ENCODE peak calls at places on chromosomes 11 and 22, in six cellular contexts. One of them, this sample, is unnamed.

GRCh38 chr22:24401824-24402434 is 25.5 kb upstream of the ADORA2A start:
- DNase-seq in NCI-H1930: no peak
- DNase-seq in ELR: no peak
- DNase-seq in activated T-helper 1 cell treated with Interleukin-2 at 50 U/mL for 16 hours: no peak
- DNase-seq in AG10803: no peak
- DNase-seq in LoVo: no peak
- DNase-seq in this sample: no peak

GRCh38 chr11:17730608-17731462 is 3.7 kb upstream of the KCNC1 start:
- DNase-seq in ELR: peak
- DNase-seq in NCI-H1930: peak
- DNase-seq in AG10803: peak
- DNase-seq in activated T-helper 1 cell treated with Interleukin-2 at 50 U/mL for 16 hours: peak
- DNase-seq in LoVo: peak
- DNase-seq in this sample: peak

GRCh38 chr11:113634940-113635575 is 71.0 kb downstream of the TMPRSS5 start:
- DNase-seq in ELR: no peak
- DNase-seq in AG10803: no peak
- DNase-seq in NCI-H1930: no peak
- DNase-seq in LoVo: no peak
- DNase-seq in activated T-helper 1 cell treated with Interleukin-2 at 50 U/mL for 16 hours: no peak
- DNase-seq in this sample: no peak

GRCh38 chr11:67034350-67034749 is 11.4 kb downstream of the SYT12 start:
- DNase-seq in activated T-helper 1 cell treated with Interleukin-2 at 50 U/mL for 16 hours: no peak
- DNase-seq in AG10803: no peak
- DNase-seq in LoVo: no peak
- DNase-seq in NCI-H1930: no peak
- DNase-seq in ELR: no peak
- DNase-seq in this sample: no peak

GRCh38 chr11:2898366-2899079 is 12.9 kb upstream of the CDKN1C start:
- DNase-seq in activated T-helper 1 cell treated with Interleukin-2 at 50 U/mL for 16 hours: peak
- DNase-seq in NCI-H1930: no peak
- DNase-seq in ELR: peak
- DNase-seq in LoVo: peak
- DNase-seq in AG10803: peak
- DNase-seq in this sample: peak

GRCh38 chr11:134125507-134125906 is 56.6 kb downstream of the JAM3 start:
- DNase-seq in activated T-helper 1 cell treated with Interleukin-2 at 50 U/mL for 16 hours: no peak
- DNase-seq in NCI-H1930: no peak
- DNase-seq in AG10803: no peak
- DNase-seq in ELR: peak
- DNase-seq in LoVo: no peak
- DNase-seq in this sample: no peak

GRCh38 chr22:41524809-41525449 is 19.3 kb downstream of the POLR3H start:
- DNase-seq in LoVo: no peak
- DNase-seq in activated T-helper 1 cell treated with Interleukin-2 at 50 U/mL for 16 hours: peak
- DNase-seq in NCI-H1930: no peak
- DNase-seq in AG10803: no peak
- DNase-seq in ELR: peak
- DNase-seq in this sample: no peak

GRCh38 chr11:14908214-14908880 is 16.3 kb upstream of the CYP2R1 start:
- DNase-seq in NCI-H1930: peak
- DNase-seq in activated T-helper 1 cell treated with Interleukin-2 at 50 U/mL for 16 hours: no peak
- DNase-seq in AG10803: peak
- DNase-seq in ELR: peak
- DNase-seq in LoVo: peak
- DNase-seq in this sample: peak

GRCh38 chr11:129388824-129389223 is 13.2 kb downstream of the BARX2 start:
- DNase-seq in LoVo: no peak
- DNase-seq in AG10803: no peak
- DNase-seq in activated T-helper 1 cell treated with Interleukin-2 at 50 U/mL for 16 hours: no peak
- DNase-seq in NCI-H1930: no peak
- DNase-seq in ELR: no peak
- DNase-seq in this sample: no peak

GRCh38 chr11:102546427-102546826 is 15.9 kb upstream of the MMP7 start:
- DNase-seq in LoVo: no peak
- DNase-seq in AG10803: no peak
- DNase-seq in ELR: no peak
- DNase-seq in NCI-H1930: no peak
- DNase-seq in activated T-helper 1 cell treated with Interleukin-2 at 50 U/mL for 16 hours: no peak
- DNase-seq in this sample: no peak

GRCh38 chr11:78783301-78783700 is 208.6 kb upstream of the NARS2 start:
- DNase-seq in LoVo: no peak
- DNase-seq in AG10803: no peak
- DNase-seq in ELR: no peak
- DNase-seq in NCI-H1930: no peak
- DNase-seq in activated T-helper 1 cell treated with Interleukin-2 at 50 U/mL for 16 hours: no peak
- DNase-seq in this sample: peak

GRCh38 chr11:59009661-59010060 is 70.4 kb downstream of the GLYATL1 start:
- DNase-seq in LoVo: no peak
- DNase-seq in AG10803: no peak
- DNase-seq in NCI-H1930: no peak
- DNase-seq in ELR: no peak
- DNase-seq in activated T-helper 1 cell treated with Interleukin-2 at 50 U/mL for 16 hours: no peak
- DNase-seq in this sample: no peak

GRCh38 chr22:49587421-49587820 is 240.3 kb downstream of the BRD1 start:
- DNase-seq in LoVo: no peak
- DNase-seq in ELR: no peak
- DNase-seq in AG10803: no peak
- DNase-seq in activated T-helper 1 cell treated with Interleukin-2 at 50 U/mL for 16 hours: no peak
- DNase-seq in NCI-H1930: no peak
- DNase-seq in this sample: no peak

GRCh38 chr11:68750988-68751325 is 363 bp downstream of the TESMIN start:
- DNase-seq in activated T-helper 1 cell treated with Interleukin-2 at 50 U/mL for 16 hours: no peak
- DNase-seq in NCI-H1930: no peak
- DNase-seq in AG10803: no peak
- DNase-seq in ELR: no peak
- DNase-seq in LoVo: no peak
- DNase-seq in this sample: no peak

GRCh38 chr22:31253949-31254348 is 38.3 kb downstream of the PIK3IP1 start:
- DNase-seq in activated T-helper 1 cell treated with Interleukin-2 at 50 U/mL for 16 hours: no peak
- DNase-seq in LoVo: peak
- DNase-seq in NCI-H1930: no peak
- DNase-seq in ELR: no peak
- DNase-seq in AG10803: no peak
- DNase-seq in this sample: no peak

GRCh38 chr22:27959335-27960090 is 40.5 kb upstream of the PITPNB start:
- DNase-seq in NCI-H1930: no peak
- DNase-seq in activated T-helper 1 cell treated with Interleukin-2 at 50 U/mL for 16 hours: no peak
- DNase-seq in ELR: no peak
- DNase-seq in AG10803: no peak
- DNase-seq in LoVo: no peak
- DNase-seq in this sample: no peak

GRCh38 chr22:44360686-44361381 is 48.1 kb upstream of the SHISAL1 start:
- DNase-seq in activated T-helper 1 cell treated with Interleukin-2 at 50 U/mL for 16 hours: no peak
- DNase-seq in AG10803: peak
- DNase-seq in NCI-H1930: no peak
- DNase-seq in ELR: peak
- DNase-seq in LoVo: no peak
- DNase-seq in this sample: peak

GRCh38 chr11:122161191-122161590 is 45.2 kb upstream of the BLID start:
- DNase-seq in activated T-helper 1 cell treated with Interleukin-2 at 50 U/mL for 16 hours: no peak
- DNase-seq in AG10803: no peak
- DNase-seq in LoVo: no peak
- DNase-seq in NCI-H1930: no peak
- DNase-seq in ELR: no peak
- DNase-seq in this sample: no peak

GRCh38 chr22:23391022-23391421 is 189.1 kb downstream of the IGLL1 start:
- DNase-seq in NCI-H1930: no peak
- DNase-seq in activated T-helper 1 cell treated with Interleukin-2 at 50 U/mL for 16 hours: no peak
- DNase-seq in AG10803: no peak
- DNase-seq in ELR: no peak
- DNase-seq in LoVo: no peak
- DNase-seq in this sample: no peak

GRCh38 chr11:64096835-64097234 is 61.1 kb downstream of the FLRT1 start:
- DNase-seq in ELR: no peak
- DNase-seq in AG10803: no peak
- DNase-seq in NCI-H1930: no peak
- DNase-seq in LoVo: no peak
- DNase-seq in activated T-helper 1 cell treated with Interleukin-2 at 50 U/mL for 16 hours: no peak
- DNase-seq in this sample: no peak